ENCODE peak calls at places on chromosomes 2 and 18, in four cellular contexts. Q is H9, V is neuronal stem cell, R is H1. N is an unnamed sample.

GRCh38 chr18:55047546-55047945 is 88.3 kb upstream of the CCDC68 start:
- DNase-seq in Q (no peak), V (no peak), R (no peak), N (no peak)

GRCh38 chr2:27552941-27553340 is 29.9 kb upstream of the ZNF512 start:
- DNase-seq in Q (no peak), V (no peak), R (no peak), N (no peak)

GRCh38 chr2:66813525-66813924 is 378.6 kb downstream of the MEIS1 start:
- DNase-seq in Q (no peak), V (no peak), R (no peak), N (no peak)

GRCh38 chr2:220959391-220959802 is 612.7 kb downstream of the EPHA4 start:
- DNase-seq in Q (no peak), V (no peak), R (no peak), N (no peak)

GRCh38 chr2:79935771-79936657 is 368.5 kb downstream of the LRRTM1 start:
- DNase-seq in Q (peak), V (peak), R (peak), N (peak)

GRCh38 chr2:212173771-212174510 is 364.7 kb downstream of the ERBB4 start:
- DNase-seq in Q (no peak), V (no peak), R (no peak), N (no peak)

GRCh38 chr2:238409341-238410200 is 17.2 kb upstream of the ASB1 start:
- DNase-seq in Q (no peak), V (no peak), R (no peak), N (no peak)

GRCh38 chr2:26068602-26069298 is 34.9 kb downstream of the RAB10 start:
- DNase-seq in Q (no peak), V (no peak), R (no peak), N (peak)

GRCh38 chr18:14945286-14945685 is 197.3 kb downstream of the ANKRD30B start:
- DNase-seq in Q (no peak), V (no peak), R (no peak), N (no peak)

GRCh38 chr2:208103616-208104015 is 20.7 kb downstream of the CRYGD start:
- DNase-seq in Q (no peak), V (no peak), R (no peak), N (no peak)

GRCh38 chr18:9766076-9766481 is 58.0 kb downstream of the RAB31 start:
- DNase-seq in Q (no peak), V (no peak), R (no peak), N (no peak)

GRCh38 chr18:63320690-63321265 is 1.2 kb upstream of the BCL2 start:
- DNase-seq in Q (peak), V (no peak), R (no peak), N (peak)

GRCh38 chr2:45342-46130 is 769 bp downstream of the FAM110C start:
- DNase-seq in Q (peak), V (no peak), R (no peak), N (peak)

GRCh38 chr18:49638891-49639557 is 77.2 kb downstream of the LIPG start:
- DNase-seq in Q (no peak), V (no peak), R (no peak), N (no peak)

GRCh38 chr18:7272268-7273049 is 41.6 kb downstream of the LRRC30 start:
- DNase-seq in Q (peak), V (peak), R (peak), N (peak)

GRCh38 chr2:84223191-84223590 is 235.9 kb downstream of the SUCLG1 start:
- DNase-seq in Q (no peak), V (no peak), R (no peak), N (no peak)

GRCh38 chr2:56709181-56709580 is 525.4 kb downstream of the CCDC85A start:
- DNase-seq in Q (no peak), V (no peak), R (no peak), N (no peak)

GRCh38 chr2:8515864-8516533 is 165.9 kb upstream of the ID2 start:
- DNase-seq in Q (no peak), V (no peak), R (no peak), N (no peak)

GRCh38 chr2:27653397-27653796 is 10.0 kb downstream of the SUPT7L start:
- DNase-seq in Q (no peak), V (no peak), R (no peak), N (no peak)

GRCh38 chr2:134446431-134447091 is 192.7 kb downstream of the MGAT5 start:
- DNase-seq in Q (no peak), V (no peak), R (no peak), N (no peak)

GRCh38 chr2:65351234-65351947 is 81.0 kb downstream of the SPRED2 start:
- DNase-seq in Q (no peak), V (no peak), R (no peak), N (peak)

GRCh38 chr2:33086400-33087015 is 139.8 kb downstream of the LTBP1 start:
- DNase-seq in Q (no peak), V (no peak), R (no peak), N (no peak)

GRCh38 chr2:126668254-126668653 is 12.3 kb downstream of the GYPC start:
- DNase-seq in Q (no peak), V (no peak), R (no peak), N (no peak)

GRCh38 chr2:67234443-67234842 is 162.7 kb upstream of the ETAA1 start:
- DNase-seq in Q (peak), V (peak), R (peak), N (peak)

GRCh38 chr2:207731138-207731537 is 19.7 kb downstream of the CCNYL1 start:
- DNase-seq in Q (no peak), V (no peak), R (no peak), N (no peak)

GRCh38 chr18:35948080-35948479 is 24.4 kb upstream of the RMP24 start:
- DNase-seq in Q (no peak), V (no peak), R (no peak), N (no peak)

GRCh38 chr2:174748948-174749347 is 15.3 kb downstream of the CHRNA1 start:
- DNase-seq in Q (peak), V (peak), R (peak), N (peak)

GRCh38 chr2:202249864-202250263 is 11.5 kb upstream of the SUMO1 start:
- DNase-seq in Q (peak), V (no peak), R (peak), N (peak)

GRCh38 chr2:146540271-146540932 is 1304.4 kb upstream of the ACVR2A start:
- DNase-seq in Q (peak), V (peak), R (peak), N (peak)

GRCh38 chr2:181474227-181474626 is 17.0 kb downstream of the ITGA4 start:
- DNase-seq in Q (no peak), V (no peak), R (no peak), N (no peak)

GRCh38 chr2:105375001-105375561 is 23.8 kb downstream of the FHL2 start:
- DNase-seq in Q (no peak), V (no peak), R (no peak), N (no peak)

GRCh38 chr18:78273876-78274275 is 705.7 kb upstream of the SALL3 start:
- DNase-seq in Q (no peak), V (no peak), R (no peak), N (no peak)

GRCh38 chr18:58838165-58838860 is 26.4 kb upstream of the ZNF532 start:
- DNase-seq in Q (no peak), V (no peak), R (no peak), N (no peak)

GRCh38 chr2:219440388-219441256 is 6.0 kb downstream of the SPEG start:
- DNase-seq in Q (no peak), V (no peak), R (no peak), N (no peak)

GRCh38 chr2:950627-950992 is at the start of gene SNTG2:
- DNase-seq in Q (peak), V (peak), R (no peak), N (peak)

GRCh38 chr2:160221391-160222276 is 21.6 kb upstream of the ITGB6 start:
- DNase-seq in Q (no peak), V (no peak), R (no peak), N (no peak)

DNA sequence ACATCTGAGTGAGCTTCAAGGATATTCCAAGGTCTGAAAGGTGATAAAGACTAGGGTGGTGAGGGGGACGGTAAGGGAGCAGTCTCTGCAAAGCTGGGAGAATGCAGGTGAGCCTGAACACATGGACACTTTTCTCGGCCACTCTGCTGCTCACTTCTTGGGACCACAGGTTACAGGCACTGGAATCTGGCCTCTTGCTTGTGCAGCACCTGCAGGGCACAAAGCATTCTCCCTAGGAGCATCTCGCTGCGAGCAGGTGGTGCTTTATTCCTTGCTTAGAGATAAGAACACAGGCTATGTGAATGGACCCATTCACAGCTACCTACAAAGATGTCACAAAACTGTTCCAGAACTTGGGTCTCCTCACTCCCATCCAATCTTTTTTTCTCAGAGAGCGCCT is 153.2 kb downstream of the DDX1 start:
- DNase-seq in Q (no peak), V (no peak), R (no peak), N (no peak)
- H2AK5ac ChIP-seq in Q (no peak), V (no peak), R (no peak), N (no peak)

GRCh38 chr18:44792456-44793080 is 111.9 kb downstream of the SETBP1 start:
- DNase-seq in Q (no peak), V (no peak), R (no peak), N (peak)
- H2AK5ac ChIP-seq in Q (no peak), V (no peak), R (no peak), N (no peak)

DNA sequence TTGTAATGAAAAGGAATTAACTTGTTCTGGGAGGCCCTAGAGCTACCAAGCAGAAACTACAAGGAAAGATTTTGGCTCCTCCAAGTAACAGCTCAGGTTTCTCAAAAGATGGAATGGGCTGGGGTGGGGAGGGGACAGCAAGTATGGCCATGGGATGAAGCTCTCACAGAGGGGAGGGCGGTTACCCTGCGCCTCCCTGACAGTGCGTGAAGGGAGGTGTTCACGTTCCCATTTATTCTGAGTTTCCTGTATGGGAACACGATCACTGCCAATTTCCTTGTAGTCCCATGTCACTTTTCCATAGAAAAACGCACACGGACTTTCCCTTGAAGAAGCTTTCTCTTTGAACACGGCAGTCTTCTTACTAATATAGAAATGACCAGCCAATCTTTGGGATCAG is 17.0 kb downstream of the CDC42EP3 start:
- DNase-seq in Q (no peak), V (no peak), R (no peak), N (peak)
- H2AK5ac ChIP-seq in Q (no peak), V (no peak), R (peak), N (peak)

GRCh38 chr2:128603411-128603924 is 284.8 kb upstream of the HS6ST1 start:
- DNase-seq in Q (peak), V (no peak), R (no peak), N (no peak)
- H2AK5ac ChIP-seq in Q (no peak), V (no peak), R (no peak), N (no peak)

GRCh38 chr2:102029952-102030351 is 38.2 kb downstream of the IL1R2 start:
- DNase-seq in Q (no peak), V (no peak), R (no peak), N (no peak)
- H2AK5ac ChIP-seq in Q (no peak), V (no peak), R (no peak), N (no peak)

DNA sequence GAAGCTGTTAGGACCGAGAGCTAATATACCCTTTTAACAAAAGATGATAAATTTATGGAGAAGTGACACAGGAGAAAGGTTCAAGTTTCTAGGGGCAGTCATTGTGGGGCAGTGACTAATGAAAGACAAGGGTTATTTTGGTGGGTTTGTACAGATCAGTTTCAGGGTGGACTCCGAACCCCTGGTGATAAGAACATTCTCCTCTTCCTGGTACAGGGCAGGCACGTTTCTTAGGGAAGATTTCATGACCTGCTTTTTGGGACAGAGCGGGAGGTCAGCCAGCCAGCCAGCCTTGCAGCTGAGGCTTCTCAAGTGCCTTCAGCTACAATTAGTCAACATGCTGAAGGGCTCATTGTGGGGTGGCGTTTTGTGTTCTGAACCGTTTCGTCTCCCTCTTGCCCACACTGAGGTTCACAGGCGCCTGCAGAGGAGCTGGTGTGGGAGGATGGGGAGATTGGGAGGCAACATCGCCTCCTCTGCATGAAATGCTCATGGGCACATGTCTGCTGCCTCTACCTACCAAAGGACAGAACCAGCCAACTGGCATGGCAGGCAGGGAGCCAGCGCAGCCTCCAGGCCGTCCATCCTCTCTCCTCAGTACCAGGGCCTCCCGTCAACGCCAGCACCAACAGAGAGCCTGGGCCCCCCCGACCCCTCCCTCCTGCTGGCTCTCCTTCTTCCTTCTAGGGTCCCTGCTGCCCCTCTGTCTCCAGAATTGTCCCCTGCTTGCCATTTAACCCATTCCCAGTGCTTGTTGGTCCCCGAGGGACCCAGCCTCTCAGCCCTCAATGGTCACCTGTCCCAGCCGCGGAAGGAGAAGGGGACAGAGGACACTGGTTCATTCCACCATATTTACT is 9.6 kb downstream of the CHMP1B start:
- DNase-seq in Q (no peak), V (no peak), R (no peak), N (no peak)
- H2AK5ac ChIP-seq in Q (no peak), V (no peak), R (no peak), N (no peak)

DNA sequence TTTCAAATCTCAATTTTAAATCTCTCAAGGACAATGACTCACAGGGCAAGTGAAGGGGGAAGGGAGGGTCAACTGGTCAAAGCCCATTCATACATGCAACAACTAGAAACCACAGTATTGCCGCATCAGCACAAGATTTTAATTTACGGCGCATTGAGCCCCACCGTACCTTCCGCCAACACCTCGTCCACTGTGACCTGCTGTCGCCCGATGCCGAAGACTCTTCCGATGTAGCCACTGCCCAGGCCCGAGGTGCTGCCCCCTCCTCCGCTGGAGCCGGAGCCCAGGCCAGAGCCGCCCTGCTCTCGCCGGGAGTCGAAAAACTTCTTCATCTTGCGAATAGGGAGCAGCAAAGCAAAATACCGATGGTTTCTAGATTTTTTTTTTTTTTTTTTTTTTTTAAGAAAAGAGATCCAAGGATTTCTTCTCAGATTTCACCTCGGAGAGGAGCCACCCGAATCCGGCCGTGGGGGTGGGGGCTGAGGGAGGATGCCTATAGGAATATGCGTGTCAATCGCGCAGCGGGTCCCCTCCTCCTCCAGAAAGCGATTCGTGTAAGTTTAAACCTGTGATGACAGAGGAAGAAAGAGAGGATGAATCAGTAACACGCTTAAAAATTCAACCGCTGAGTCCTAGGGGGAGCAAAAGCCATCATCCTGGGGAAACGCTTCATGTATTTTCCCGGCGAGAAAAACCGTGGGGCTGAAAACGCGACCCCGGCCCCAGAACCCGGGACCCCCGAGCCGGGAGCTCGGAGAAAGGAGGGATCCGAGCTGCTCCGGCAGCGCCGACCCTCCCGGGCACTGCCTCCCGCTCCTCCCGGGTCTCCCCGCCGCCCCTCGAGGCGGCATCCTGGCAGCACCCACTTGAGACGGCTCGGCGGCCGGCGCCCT is 584 bp downstream of the AAK1 start:
- DNase-seq in Q (peak), V (peak), R (no peak), N (peak)
- H2AK5ac ChIP-seq in Q (no peak), V (no peak), R (no peak), N (no peak)

GRCh38 chr18:22422909-22423548 is 5.3 kb upstream of the CTAGE1 start:
- DNase-seq in Q (no peak), V (no peak), R (no peak), N (no peak)

GRCh38 chr18:22417496-22418188 is at the start of gene CTAGE1:
- DNase-seq in Q (peak), V (no peak), R (peak), N (peak)

GRCh38 chr18:22424564-22424963 is 6.8 kb upstream of the CTAGE1 start:
- DNase-seq in Q (no peak), V (no peak), R (no peak), N (no peak)

GRCh38 chr18:22420649-22421048 is 2.9 kb upstream of the CTAGE1 start:
- DNase-seq in Q (no peak), V (no peak), R (no peak), N (no peak)
- H2AK5ac ChIP-seq in Q (no peak), V (no peak), R (no peak), N (no peak)

GRCh38 chr2:230759481-230760191 is 47.0 kb downstream of the CAB39 start:
- DNase-seq in Q (no peak), V (no peak), R (no peak), N (no peak)

GRCh38 chr2:230762317-230762896 is 49.8 kb downstream of the CAB39 start:
- DNase-seq in Q (peak), V (peak), R (peak), N (peak)

GRCh38 chr2:230761704-230762103 is 49.1 kb downstream of the CAB39 start:
- DNase-seq in Q (no peak), V (no peak), R (no peak), N (no peak)

GRCh38 chr2:230757476-230757875 is 44.8 kb downstream of the CAB39 start:
- DNase-seq in Q (no peak), V (no peak), R (no peak), N (no peak)

GRCh38 chr2:230758566-230759480 is 46.2 kb downstream of the CAB39 start:
- DNase-seq in Q (no peak), V (no peak), R (no peak), N (no peak)
- H2AK5ac ChIP-seq in Q (no peak), V (no peak), R (peak), N (no peak)

DNA sequence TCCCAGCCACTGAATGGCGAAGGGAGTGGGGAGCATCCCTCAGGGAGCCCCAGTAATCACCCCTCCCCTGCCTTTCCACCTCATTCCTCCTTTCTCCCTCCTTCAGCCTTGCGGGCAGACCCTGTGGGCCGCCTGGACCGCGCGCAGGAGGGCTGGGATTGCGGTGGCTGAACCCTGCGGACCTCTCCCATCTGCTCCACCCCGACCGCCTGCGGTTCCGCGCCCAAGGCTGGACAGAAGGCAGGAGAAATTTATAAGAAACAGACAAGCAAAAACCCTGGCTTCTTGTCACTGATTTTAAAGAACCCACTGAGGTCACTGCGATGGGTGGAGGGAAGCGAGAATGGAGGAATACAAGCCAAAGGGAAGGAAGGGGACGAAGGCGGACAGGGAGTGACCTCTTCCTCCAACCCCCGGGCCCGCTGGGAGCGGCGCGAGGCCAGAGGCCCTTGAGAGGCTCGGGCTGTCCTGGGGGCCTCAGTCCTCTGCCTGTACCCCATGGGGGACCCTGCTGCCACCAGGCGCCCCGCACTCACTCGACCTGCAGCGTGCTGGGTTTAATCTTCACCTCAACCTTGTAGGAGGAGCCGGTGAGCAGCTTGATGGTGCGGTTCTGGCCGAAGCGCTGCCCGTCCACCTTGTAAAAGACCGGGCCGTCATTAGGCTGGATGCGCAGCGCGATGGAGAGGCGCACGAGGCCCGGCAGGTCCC is 908 bp downstream of the CNRIP1 start:
- DNase-seq in Q (peak), V (peak), R (no peak), N (no peak)
- H2AK5ac ChIP-seq in Q (no peak), V (no peak), R (no peak), N (no peak)